ENCODE peak calls at places on chromosomes 6 and 20, in four cellular contexts. L is K562, S is HepG2, U is A549. I is an unnamed sample.

GRCh38 chr20:40781340-40781916 is 92.4 kb upstream of the MAFB start:
- DNase-seq in L (no peak), S (no peak), U (no peak), I (no peak)

GRCh38 chr6:10393544-10394225 is 21.2 kb downstream of the TFAP2A start:
- DNase-seq in L (no peak), S (no peak), U (no peak), I (no peak)

GRCh38 chr6:157831424-157832249 is 8.6 kb downstream of the SNX9 start:
- DNase-seq in L (no peak), S (no peak), U (no peak), I (no peak)

GRCh38 chr6:39128106-39128505 is 13.1 kb upstream of the SAYSD1 start:
- DNase-seq in L (no peak), S (no peak), U (no peak), I (no peak)

GRCh38 chr6:54892831-54893230 is 46.3 kb downstream of the FAM83B start:
- DNase-seq in L (no peak), S (no peak), U (peak), I (no peak)

GRCh38 chr20:48621256-48622078 is 206.3 kb downstream of the PREX1 start:
- DNase-seq in L (peak), S (no peak), U (peak), I (no peak)

GRCh38 chr6:130743175-130743574 is 84.0 kb upstream of the SMLR1 start:
- DNase-seq in L (no peak), S (peak), U (no peak), I (peak)

GRCh38 chr20:19098092-19098491 is 114.3 kb upstream of the SLC24A3 start:
- DNase-seq in L (no peak), S (no peak), U (no peak), I (no peak)

GRCh38 chr6:40308533-40309306 is 278.4 kb downstream of the LRFN2 start:
- DNase-seq in L (peak), S (peak), U (peak), I (peak)

GRCh38 chr20:49853640-49854039 is 41.0 kb downstream of the SLC9A8 start:
- DNase-seq in L (no peak), S (no peak), U (no peak), I (no peak)

GRCh38 chr6:81843302-81843701 is 90.8 kb upstream of the TENT5A start:
- DNase-seq in L (no peak), S (peak), U (no peak), I (no peak)

GRCh38 chr6:157150076-157150475 is 173.2 kb downstream of the TMEM242 start:
- DNase-seq in L (no peak), S (no peak), U (no peak), I (no peak)

GRCh38 chr6:151067684-151068596 is 171.8 kb upstream of the AKAP12 start:
- DNase-seq in L (no peak), S (peak), U (peak), I (peak)

GRCh38 chr6:165854061-165854862 is 191.2 kb upstream of the PDE10A start:
- DNase-seq in L (no peak), S (no peak), U (no peak), I (no peak)

GRCh38 chr6:102907181-102907580 is 1513.7 kb downstream of the GRIK2 start:
- DNase-seq in L (no peak), S (no peak), U (no peak), I (no peak)

GRCh38 chr6:107704377-107705013 is 119.6 kb downstream of the SCML4 start:
- DNase-seq in L (peak), S (peak), U (peak), I (no peak)

GRCh38 chr6:153044295-153044694 is 41.8 kb upstream of the MTRF1L start:
- DNase-seq in L (no peak), S (no peak), U (no peak), I (no peak)

GRCh38 chr6:56671651-56672461 is 29.2 kb upstream of the DST start:
- DNase-seq in L (no peak), S (no peak), U (no peak), I (no peak)

GRCh38 chr6:139587469-139587868 is 213.0 kb upstream of the CITED2 start:
- DNase-seq in L (no peak), S (peak), U (no peak), I (no peak)

GRCh38 chr6:30097902-30098606 is 14.8 kb downstream of the TRIM31 start:
- DNase-seq in L (no peak), S (no peak), U (no peak), I (no peak)

GRCh38 chr20:17643531-17644188 is 38.4 kb downstream of the RRBP1 start:
- DNase-seq in L (no peak), S (no peak), U (no peak), I (no peak)

GRCh38 chr20:39016076-39016475 is 53.9 kb downstream of the DHX35 start:
- DNase-seq in L (no peak), S (no peak), U (no peak), I (no peak)

GRCh38 chr6:75524322-75524972 is 30.8 kb upstream of the FILIP1 start:
- DNase-seq in L (no peak), S (peak), U (peak), I (no peak)

GRCh38 chr6:8174571-8174970 is 72.2 kb upstream of the EEF1E1 start:
- DNase-seq in L (no peak), S (no peak), U (no peak), I (no peak)

GRCh38 chr6:15941168-15941567 is 187.7 kb upstream of the MYLIP start:
- DNase-seq in L (no peak), S (no peak), U (no peak), I (no peak)

GRCh38 chr20:12201289-12201991 is 283.7 kb downstream of the BTBD3 start:
- DNase-seq in L (no peak), S (no peak), U (no peak), I (no peak)

GRCh38 chr20:3010985-3011723 is 32.3 kb upstream of the GNRH2 start:
- DNase-seq in L (no peak), S (no peak), U (no peak), I (no peak)

GRCh38 chr6:145544031-145544430 is 191.3 kb downstream of the EPM2A start:
- DNase-seq in L (no peak), S (no peak), U (peak), I (no peak)

DNA sequence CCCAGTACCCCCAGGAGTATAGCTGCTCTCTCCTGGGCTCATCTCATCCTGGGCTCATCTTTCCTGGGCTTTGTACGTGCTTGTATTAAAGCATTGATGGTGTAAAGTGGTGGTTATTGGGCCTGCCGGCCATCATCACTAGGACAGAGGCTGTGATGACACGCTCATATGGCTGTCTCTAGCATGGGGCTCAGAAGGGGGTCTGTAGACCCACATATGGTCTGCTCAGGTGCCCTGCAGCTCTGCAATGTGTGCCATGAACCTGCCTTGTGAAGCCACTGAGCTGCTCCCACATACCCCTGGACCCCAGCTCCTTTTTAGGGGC is 143.4 kb downstream of the CDC5L start:
- DNase-seq in L (no peak), S (no peak), U (no peak), I (no peak)
- TF ChIP-seq PHF8 in L (no peak), S (no peak), U (no peak), I (no peak)

GRCh38 chr6:135064586-135064985 is 10.0 kb upstream of the HBS1L start:
- DNase-seq in L (no peak), S (no peak), U (no peak), I (no peak)

GRCh38 chr6:135066397-135066796 is 11.8 kb upstream of the HBS1L start:
- DNase-seq in L (no peak), S (no peak), U (no peak), I (no peak)

GRCh38 chr6:135063926-135064325 is 9.3 kb upstream of the HBS1L start:
- DNase-seq in L (no peak), S (no peak), U (no peak), I (no peak)

GRCh38 chr6:135060076-135060475 is 5.5 kb upstream of the HBS1L start:
- DNase-seq in L (no peak), S (no peak), U (no peak), I (no peak)

DNA sequence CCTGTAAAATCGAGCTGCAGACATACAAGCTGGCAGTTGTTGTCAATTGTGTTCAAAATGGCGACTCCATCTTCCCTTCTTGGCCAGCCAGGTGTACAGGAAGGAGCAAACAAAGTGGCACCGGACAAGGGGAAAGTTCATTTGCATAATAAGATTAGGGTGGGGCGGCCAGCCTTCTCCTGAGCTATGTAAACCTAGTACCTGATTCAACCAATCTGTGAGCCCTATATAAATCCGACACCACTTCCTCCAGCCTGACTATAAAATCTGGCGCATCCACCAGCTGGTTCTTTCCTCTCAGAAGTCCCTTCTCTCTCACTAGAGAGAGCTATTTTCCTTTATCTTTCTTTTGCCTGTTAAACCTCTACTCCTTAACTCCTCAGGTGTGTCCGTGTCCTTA is 8.1 kb upstream of the HBS1L start:
- DNase-seq in L (no peak), S (no peak), U (no peak), I (no peak)
- TF ChIP-seq MAFK in L (no peak), S (no peak), U (no peak), I (no peak)

GRCh38 chr20:34703573-34704176 is 469 bp upstream of the TP53INP2 start:
- DNase-seq in L (peak), S (peak), U (no peak), I (no peak)
- TF ChIP-seq PHF8 in L (no peak), S (no peak), U (no peak), I (no peak)

DNA sequence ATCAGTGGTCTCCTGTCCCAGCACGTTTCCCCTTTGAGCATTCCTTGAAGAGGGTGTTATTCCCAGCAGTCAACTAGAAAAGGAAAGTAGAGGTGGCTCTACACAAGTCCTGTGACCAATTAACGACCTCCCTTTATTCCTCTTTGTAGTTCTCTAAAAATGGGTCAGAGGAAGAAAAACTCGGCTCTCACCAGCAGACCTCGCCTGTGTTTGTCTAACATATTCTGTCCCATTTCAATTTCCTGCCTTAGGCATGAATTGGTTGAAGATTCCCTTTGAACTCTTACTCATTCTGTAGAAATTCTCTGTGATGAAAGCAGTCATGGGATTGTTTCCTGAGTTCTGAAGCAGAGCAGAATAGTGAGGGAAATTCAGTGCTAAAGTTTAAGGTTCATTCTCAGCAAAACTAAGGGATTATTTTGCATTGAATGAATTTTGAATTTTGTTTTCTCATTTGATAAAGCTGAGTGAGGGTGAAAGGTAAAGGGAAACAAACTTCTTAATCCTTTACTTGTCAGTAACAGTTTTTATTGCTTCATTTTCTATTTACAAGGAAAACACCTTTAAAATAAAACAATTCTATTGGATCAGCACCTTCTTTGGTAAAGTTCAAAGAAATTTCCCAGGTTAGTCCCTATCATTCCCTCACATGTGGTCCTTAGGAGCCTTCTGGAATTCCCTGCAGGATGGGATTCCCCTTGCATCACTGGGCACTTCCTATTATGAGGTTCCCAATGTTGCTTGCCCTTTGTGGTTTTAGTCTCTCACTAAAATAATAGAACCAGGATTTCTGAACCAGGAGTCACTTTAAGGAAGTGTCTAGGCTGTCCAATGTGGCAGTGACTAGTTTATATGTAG is 105.8 kb downstream of the SLX4IP start:
- DNase-seq in L (no peak), S (peak), U (peak), I (no peak)
- TF ChIP-seq MAFK in L (no peak), S (peak), U (no peak), I (no peak)

I was measured in H1.